ENCODE peak calls at places on chromosomes 5 and 9, in ten cellular contexts. K is activated CD4-positive, alpha-beta T cell treated with anti-CD3 and anti-CD28 coated beads, Interleukin-2, amount 50 U/mL, for 1 hour; N is BJ; W is NCI-H146; E is left lung; Q is kidney tubule cell; C is NCI-H460; Y is NCI-H345; I is left cardiac atrium; M is Caco-2. U is an unnamed sample.

GRCh38 chr5:156896545-156896944 is 46.5 kb downstream of the PPP1R2B start:
- DNase-seq in K (no peak), N (no peak), W (no peak), E (no peak), Q (peak), C (no peak), Y (no peak), I (no peak), M (no peak), U (no peak)

GRCh38 chr5:2756211-2756746 is 4.8 kb upstream of the IRX2 start:
- DNase-seq in K (no peak), N (peak), W (no peak), E (peak), Q (peak), C (peak), Y (no peak), I (no peak), M (peak), U (no peak)

GRCh38 chr9:91907387-91908292 is 42.4 kb downstream of the ROR2 start:
- DNase-seq in K (no peak), N (no peak), W (no peak), E (no peak), Q (no peak), C (no peak), Y (peak), I (no peak), M (no peak), U (no peak)

GRCh38 chr5:55668356-55668755 is 43.8 kb downstream of the SLC38A9 start:
- DNase-seq in K (no peak), N (peak), W (no peak), E (no peak), Q (peak), C (no peak), Y (no peak), I (no peak), M (no peak), U (peak)

GRCh38 chr5:150022163-150022540 is 21.6 kb downstream of the HMGXB3 start:
- DNase-seq in K (no peak), N (peak), W (no peak), E (no peak), Q (peak), C (no peak), Y (no peak), I (no peak), M (no peak), U (peak)

GRCh38 chr5:36878421-36879088 is 2.0 kb downstream of the NIPBL start:
- DNase-seq in K (no peak), N (no peak), W (peak), E (no peak), Q (peak), C (no peak), Y (peak), I (no peak), M (peak), U (no peak)

GRCh38 chr5:168486136-168486879 is at the start of gene RARS1:
- DNase-seq in K (peak), N (no peak), W (peak), E (peak), Q (peak), C (peak), Y (peak), I (peak), M (peak), U (peak)

GRCh38 chr9:73780916-73781315 is 629.3 kb downstream of the ANXA1 start:
- DNase-seq in K (no peak), N (peak), W (no peak), E (no peak), Q (peak), C (no peak), Y (no peak), I (no peak), M (no peak), U (peak)

GRCh38 chr9:93305497-93306020 is 121.6 kb downstream of the WNK2 start:
- DNase-seq in K (no peak), N (no peak), W (no peak), E (no peak), Q (no peak), C (no peak), Y (no peak), I (no peak), M (no peak), U (no peak)

U was measured in keratinocyte.